ENCODE peak calls at places on chromosomes 16 and 17, in five cellular contexts. E is pancreas, Z is spleen, T is transverse colon, P is PC-9. S is an unnamed sample.
A peak's percentile ranks its signal among the peaks of the same experiment; 100 is the strongest.

GRCh38 chr17:65278050-65278819 is 141.1 kb downstream of the RGS9 start:
- DNase-seq in E (peak; percentile 52), Z (no peak), T (peak; percentile 72), P (peak; percentile 46), S (peak; percentile 82)

GRCh38 chr16:50624449-50624782 is 56.7 kb downstream of the SNX20 start:
- DNase-seq in E (no peak), Z (no peak), T (no peak), P (no peak), S (no peak)

GRCh38 chr16:69399361-69399760 is 13.6 kb upstream of the TERF2 start:
- DNase-seq in E (no peak), Z (no peak), T (no peak), P (no peak), S (no peak)

GRCh38 chr17:76527430-76528111 is 9.9 kb downstream of the CYGB start:
- DNase-seq in E (no peak), Z (peak; percentile 95), T (peak; percentile 77), P (peak; percentile 52), S (no peak)

GRCh38 chr17:51640108-51640622 is 379.8 kb downstream of the UTP18 start:
- DNase-seq in E (no peak), Z (no peak), T (no peak), P (peak; percentile 50), S (peak; percentile 27)

GRCh38 chr17:76140661-76141211 is 309 bp downstream of the FOXJ1 start:
- DNase-seq in E (no peak), Z (no peak), T (no peak), P (no peak), S (no peak)

GRCh38 chr17:20074489-20074888 is 65.3 kb downstream of the SPECC1 start:
- DNase-seq in E (no peak), Z (no peak), T (no peak), P (no peak), S (no peak)

GRCh38 chr16:48013476-48013875 is 142.3 kb downstream of the ABCC12 start:
- DNase-seq in E (no peak), Z (no peak), T (no peak), P (peak; percentile 56), S (no peak)

GRCh38 chr16:11016993-11017392 is 72.6 kb downstream of the CLEC16A start:
- DNase-seq in E (peak; percentile 30), Z (no peak), T (peak; percentile 85), P (peak; percentile 67), S (no peak)

GRCh38 chr17:79162012-79162577 is 87.5 kb downstream of the ENGASE start:
- DNase-seq in E (no peak), Z (no peak), T (no peak), P (no peak), S (no peak)

GRCh38 chr16:1183235-1183907 is 30.5 kb downstream of the CACNA1H start:
- DNase-seq in E (peak; percentile 23), Z (no peak), T (peak; percentile 53), P (no peak), S (no peak)

GRCh38 chr17:3843935-3844516 is 2.0 kb downstream of the NCBP3 start:
- DNase-seq in E (peak; percentile 59), Z (peak; percentile 80), T (peak; percentile 62), P (peak; percentile 46), S (peak; percentile 42)

DNA sequence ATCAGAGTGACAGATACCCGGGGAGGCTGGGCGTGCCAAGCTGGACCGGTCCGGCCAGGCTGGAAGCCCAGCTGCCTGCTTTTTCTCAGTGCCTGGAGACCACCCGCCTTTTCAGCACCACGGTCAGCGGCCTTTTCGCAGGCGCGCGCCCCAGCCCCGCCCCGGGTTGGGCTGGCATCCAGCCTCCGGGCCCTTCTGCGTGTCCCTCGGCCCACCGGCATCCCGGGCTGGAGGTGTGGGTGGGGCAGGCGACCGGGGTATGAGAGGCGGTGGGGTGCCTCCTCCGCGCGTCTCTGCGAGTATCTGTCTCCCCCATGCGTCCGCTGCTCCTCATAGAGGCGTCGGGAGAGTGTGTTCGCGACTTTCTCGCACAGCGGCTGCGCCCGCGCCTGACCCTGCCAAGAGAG is 102.5 kb downstream of the MRM1 start:
- DNase-seq in E (peak; percentile 40), Z (no peak), T (peak; percentile 32), P (no peak), S (peak; percentile 85)
- H3K27me3 ChIP-seq in E (no peaks in the 10 kb centered on the region), Z (peaks cover 7% of the 10 kb centered on the region), T (peaks cover 45% of the 10 kb centered on the region), P (peaks cover 34% of the 10 kb centered on the region), S (no peaks in the 10 kb centered on the region)

GRCh38 chr16:75017670-75018525 is 19.1 kb downstream of the ZNRF1 start:
- DNase-seq in E (no peak), Z (no peak), T (no peak), P (no peak), S (no peak)
- H3K4me1 ChIP-seq in E (no peaks in the 10 kb centered on the region), Z (peaks cover 2% of the 10 kb centered on the region), T (no peaks in the 10 kb centered on the region), P (peaks cover 36% of the 10 kb centered on the region), S (no peaks in the 10 kb centered on the region)

DNA sequence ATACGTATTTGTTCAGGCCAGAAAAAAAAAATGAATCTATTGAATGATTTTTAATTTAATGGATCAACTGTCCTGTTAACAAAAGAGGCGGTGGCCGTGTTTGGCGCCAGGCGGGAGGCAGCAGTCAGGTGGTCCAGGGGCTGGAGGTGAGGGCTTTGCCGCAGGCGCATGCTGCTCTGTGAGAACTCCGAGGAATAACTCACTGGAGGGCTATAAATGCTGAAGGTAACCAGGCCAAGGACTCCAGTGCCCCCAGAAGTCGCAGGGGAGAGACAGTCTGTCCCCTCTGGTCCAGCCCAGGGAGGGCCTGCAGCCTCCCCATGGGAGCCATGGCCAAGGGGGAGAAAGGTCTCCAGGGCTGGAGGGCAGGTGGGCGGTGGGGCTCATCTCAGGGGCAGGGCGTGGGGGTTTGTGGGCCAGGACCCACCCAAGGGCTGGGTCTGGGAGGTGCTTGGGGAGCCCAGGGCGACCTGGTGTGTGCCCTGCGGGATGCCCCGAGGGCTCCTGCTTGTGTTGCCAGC is 7.1 kb upstream of the BAHCC1 start:
- DNase-seq in E (no peak), Z (no peak), T (no peak), P (no peak), S (no peak)
- H3K4me3 ChIP-seq in E (no peak overlapping the region), Z (peak overlapping the region; percentile 55), T (peak overlapping the region; percentile 68), P (no peak overlapping the region), S (peak overlapping the region; percentile 39)

GRCh38 chr17:916315-916714 is 63.3 kb downstream of the NXN start:
- DNase-seq in E (no peak), Z (no peak), T (no peak), P (no peak), S (no peak)

GRCh38 chr17:915416-916201 is 64.0 kb downstream of the NXN start:
- DNase-seq in E (no peak), Z (no peak), T (no peak), P (no peak), S (no peak)

GRCh38 chr17:920190-920589 is 59.4 kb downstream of the NXN start:
- DNase-seq in E (no peak), Z (no peak), T (no peak), P (no peak), S (no peak)

GRCh38 chr17:917391-917811 is 62.2 kb downstream of the NXN start:
- DNase-seq in E (no peak), Z (peak; percentile 75), T (no peak), P (no peak), S (no peak)

GRCh38 chr17:918102-918740 is 61.4 kb downstream of the NXN start:
- DNase-seq in E (no peak), Z (peak; percentile 22), T (no peak), P (no peak), S (no peak)
- H3K27me3 ChIP-seq in E (no peaks in the 10 kb centered on the region), Z (no peaks in the 10 kb centered on the region), T (no peaks in the 10 kb centered on the region), P (no peaks in the 10 kb centered on the region), S (no peaks in the 10 kb centered on the region)

DNA sequence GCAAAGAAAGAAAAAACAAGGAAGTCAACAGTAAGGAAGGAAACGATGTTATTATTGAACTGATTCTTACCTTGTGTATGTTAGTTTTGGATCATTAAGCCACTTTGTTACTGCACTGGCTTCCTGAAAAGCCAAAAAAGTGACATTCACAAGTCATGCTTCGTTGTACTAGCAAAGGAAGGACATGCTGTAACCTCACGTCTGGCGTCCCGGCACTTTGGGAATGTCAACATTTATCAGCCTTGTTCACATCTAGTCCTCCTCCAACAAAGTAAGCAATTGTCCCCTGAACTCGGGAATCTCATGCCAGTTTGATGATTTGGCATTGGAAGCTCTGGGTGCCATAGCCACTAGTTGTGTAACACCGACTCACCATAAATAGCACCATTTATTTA is 731 bp upstream of the MKS1 start:
- DNase-seq in E (no peak), Z (no peak), T (no peak), P (no peak), S (no peak)
- H3K4me1 ChIP-seq in E (no peaks in the 10 kb centered on the region), Z (peaks cover 12% of the 10 kb centered on the region), T (no peaks in the 10 kb centered on the region), P (peaks cover 21% of the 10 kb centered on the region), S (no peaks in the 10 kb centered on the region)